ENCODE peak calls at places on chromosomes 13 and 19, in five cellular contexts. F is stimulated activated naive CD4-positive, alpha-beta T cell treated with Interleukin-2 at 50 U/mL for 16 hours; W is stimulated activated CD4-positive, alpha-beta T cell treated with anti-CD3 and anti-CD28 coated beads, Interleukin-1b, Interleukin-23, amount 100 ng/mL, for 1 hour; L is fibroblast of lung; Z is hepatocyte. K is an unnamed sample.

GRCh38 chr13:43263047-43263446 is 239.7 kb downstream of the DNAJC15 start:
- DNase-seq in L (no peak), W (no peak), Z (peak; percentile 42), F (no peak), K (no peak)

GRCh38 chr19:47132522-47132852 is 1.9 kb downstream of the SAE1 start:
- DNase-seq in W (no peak), F (no peak), Z (no peak), L (no peak), K (no peak)

GRCh38 chr19:47663911-47664771 is 49.1 kb upstream of the EHD2 start:
- DNase-seq in W (no peak), F (no peak), Z (peak; percentile 84), L (peak; percentile 100), K (peak; percentile 97)

GRCh38 chr13:101514695-101515275 is 62.3 kb downstream of the ITGBL1 start:
- DNase-seq in Z (peak; percentile 71), L (peak; percentile 86), W (no peak), F (no peak), K (peak; percentile 27)

GRCh38 chr13:93549326-93549855 is 322.8 kb downstream of the GPC6 start:
- DNase-seq in F (no peak), Z (no peak), L (no peak), W (no peak), K (no peak)

GRCh38 chr19:4584670-4585460 is 25.4 kb upstream of the SEMA6B start:
- DNase-seq in F (no peak), Z (no peak), L (no peak), W (no peak), K (no peak)

GRCh38 chr13:31314961-31315360 is 115.2 kb downstream of the B3GLCT start:
- DNase-seq in L (no peak), F (no peak), Z (no peak), W (no peak), K (no peak)

GRCh38 chr13:51955281-51955771 is 55.9 kb downstream of the ATP7B start:
- DNase-seq in Z (no peak), W (no peak), F (no peak), L (peak; percentile 14), K (no peak)

GRCh38 chr13:112532837-112533745 is 54.9 kb downstream of the TUBGCP3 start:
- DNase-seq in Z (no peak), L (no peak), F (no peak), W (no peak), K (no peak)

GRCh38 chr13:110689041-110689440 is 16.9 kb downstream of the CARS2 start:
- DNase-seq in Z (no peak), L (no peak), W (no peak), F (no peak), K (no peak)

GRCh38 chr19:45887311-45887710 is 1.4 kb upstream of the IRF2BP1 start:
- DNase-seq in L (no peak), Z (no peak), W (no peak), F (no peak), K (no peak)

GRCh38 chr13:65926750-65927171 is 1303.4 kb downstream of the PCDH9 start:
- DNase-seq in F (no peak), Z (peak; percentile 21), W (no peak), L (no peak), K (no peak)

GRCh38 chr19:16497837-16498236 is 1.6 kb downstream of the C19orf44 start:
- DNase-seq in L (no peak), W (no peak), F (no peak), Z (no peak), K (no peak)

GRCh38 chr19:47049307-47049700 is 880 bp upstream of the TMEM160 start:
- DNase-seq in Z (peak; percentile 34), F (no peak), L (no peak), W (no peak), K (peak; percentile 72)

GRCh38 chr19:18007939-18008673 is at the start of gene ARRDC2:
- DNase-seq in F (peak; percentile 86), L (peak; percentile 90), Z (peak; percentile 95), W (peak; percentile 79), K (peak; percentile 77)

GRCh38 chr13:24511019-24511823 is 1.4 kb downstream of the PARP4 start:
- DNase-seq in Z (peak; percentile 67), W (no peak), L (peak; percentile 79), F (peak; percentile 71), K (peak; percentile 87)